ENCODE peak calls at places on chromosomes 4 and X, in four cellular contexts. F is ELF-1, B is left ventricle myocardium superior, O is KBM-7. M is an unnamed sample.
A peak's percentile ranks its signal among the peaks of the same experiment; 100 is the strongest.

GRCh38 chr4:14241574-14241973 is 614.0 kb upstream of the BOD1L1 start:
- DNase-seq in F (no peak), O (no peak), B (no peak), M (no peak)

GRCh38 chr4:89616382-89616781 is 220.6 kb downstream of the SNCA start:
- DNase-seq in O (no peak), F (no peak), B (no peak), M (no peak)

GRCh38 chr4:160364217-160364616 is 1261.3 kb downstream of the RAPGEF2 start:
- DNase-seq in O (no peak), F (no peak), B (no peak), M (no peak)

GRCh38 chr4:123064390-123064789 is 142.0 kb upstream of the NUDT6 start:
- DNase-seq in B (no peak), F (no peak), O (no peak), M (no peak)

GRCh38 chr4:101418055-101418454 is 70.7 kb upstream of the PPP3CA start:
- DNase-seq in B (no peak), F (no peak), O (peak; percentile 37), M (peak; percentile 18)

GRCh38 chr4:188818300-188818699 is 679.1 kb downstream of the TRIML1 start:
- DNase-seq in O (no peak), F (no peak), B (no peak), M (no peak)

GRCh38 chr4:140266958-140267568 is 106.4 kb upstream of the SCOC start:
- DNase-seq in O (no peak), F (no peak), B (no peak), M (no peak)

GRCh38 chr4:176102414-176102813 is 36.8 kb downstream of the WDR17 start:
- DNase-seq in B (no peak), O (no peak), F (no peak), M (no peak)

GRCh38 chrX:119145241-119145653 is 17.6 kb upstream of the KIAA1210 start:
- DNase-seq in O (peak; percentile 32), F (peak; percentile 53), B (peak; percentile 23), M (no peak)

GRCh38 chr4:119659576-119659975 is 31.0 kb upstream of the PDE5A start:
- DNase-seq in O (no peak), F (no peak), B (no peak), M (no peak)

GRCh38 chr4:109410776-109411175 is 22.8 kb upstream of the SEC24B start:
- DNase-seq in F (no peak), B (no peak), O (no peak), M (no peak)

GRCh38 chr4:15521442-15522039 is 51.9 kb downstream of the CC2D2A start:
- DNase-seq in F (no peak), B (no peak), O (no peak), M (no peak)

M was measured in T-helper 22 cell.